ENCODE peak calls at places on chromosomes 12 and 14, in ten cellular contexts. One of them, this sample, is unnamed.

GRCh38 chr14:100410056-100410565 is 87.0 kb downstream of the SLC25A47 start:
- DNase-seq in A549: no peak
- DNase-seq in IMR-90: peak
- DNase-seq in RWPE1: peak
- DNase-seq in astrocyte: peak
- DNase-seq in mammary epithelial cell: peak
- DNase-seq in substantia nigra: no peak
- DNase-seq in pancreas: no peak
- DNase-seq in dorsolateral prefrontal cortex: no peak
- DNase-seq in thyroid gland: no peak
- DNase-seq in this sample: no peak

GRCh38 chr12:113505941-113506340 is 34.3 kb upstream of the LHX5 start:
- DNase-seq in A549: no peak
- DNase-seq in IMR-90: no peak
- DNase-seq in RWPE1: no peak
- DNase-seq in astrocyte: no peak
- DNase-seq in mammary epithelial cell: no peak
- DNase-seq in substantia nigra: no peak
- DNase-seq in pancreas: no peak
- DNase-seq in dorsolateral prefrontal cortex: no peak
- DNase-seq in thyroid gland: no peak
- DNase-seq in this sample: no peak

GRCh38 chr12:89326260-89327040 is 25.9 kb downstream of the DUSP6 start:
- DNase-seq in A549: no peak
- DNase-seq in IMR-90: no peak
- DNase-seq in RWPE1: no peak
- DNase-seq in astrocyte: no peak
- DNase-seq in mammary epithelial cell: no peak
- DNase-seq in substantia nigra: no peak
- DNase-seq in pancreas: no peak
- DNase-seq in dorsolateral prefrontal cortex: no peak
- DNase-seq in thyroid gland: no peak
- DNase-seq in this sample: no peak

GRCh38 chr14:34098045-34098984 is 147.4 kb upstream of the EGLN3 start:
- DNase-seq in A549: peak
- DNase-seq in IMR-90: peak
- DNase-seq in RWPE1: peak
- DNase-seq in astrocyte: peak
- DNase-seq in mammary epithelial cell: peak
- DNase-seq in substantia nigra: peak
- DNase-seq in pancreas: no peak
- DNase-seq in dorsolateral prefrontal cortex: no peak
- DNase-seq in thyroid gland: peak
- DNase-seq in this sample: no peak

GRCh38 chr14:63782683-63783389 is 55.0 kb upstream of the SGPP1 start:
- DNase-seq in A549: no peak
- DNase-seq in IMR-90: no peak
- DNase-seq in RWPE1: no peak
- DNase-seq in astrocyte: no peak
- DNase-seq in mammary epithelial cell: no peak
- DNase-seq in substantia nigra: no peak
- DNase-seq in pancreas: no peak
- DNase-seq in dorsolateral prefrontal cortex: no peak
- DNase-seq in thyroid gland: no peak
- DNase-seq in this sample: no peak

GRCh38 chr14:78836777-78837176 is 666.6 kb downstream of the NRXN3 start:
- DNase-seq in A549: peak
- DNase-seq in IMR-90: peak
- DNase-seq in RWPE1: peak
- DNase-seq in astrocyte: peak
- DNase-seq in mammary epithelial cell: peak
- DNase-seq in substantia nigra: peak
- DNase-seq in pancreas: peak
- DNase-seq in dorsolateral prefrontal cortex: peak
- DNase-seq in thyroid gland: peak
- DNase-seq in this sample: peak

GRCh38 chr14:25011095-25011494 is 38.9 kb downstream of the STXBP6 start:
- DNase-seq in A549: no peak
- DNase-seq in IMR-90: no peak
- DNase-seq in RWPE1: no peak
- DNase-seq in astrocyte: no peak
- DNase-seq in mammary epithelial cell: peak
- DNase-seq in substantia nigra: no peak
- DNase-seq in pancreas: no peak
- DNase-seq in dorsolateral prefrontal cortex: no peak
- DNase-seq in thyroid gland: no peak
- DNase-seq in this sample: no peak

GRCh38 chr12:123150273-123150803 is 552 bp downstream of the PITPNM2 start:
- DNase-seq in A549: peak
- DNase-seq in IMR-90: no peak
- DNase-seq in RWPE1: peak
- DNase-seq in astrocyte: no peak
- DNase-seq in mammary epithelial cell: no peak
- DNase-seq in substantia nigra: peak
- DNase-seq in pancreas: peak
- DNase-seq in dorsolateral prefrontal cortex: no peak
- DNase-seq in thyroid gland: peak
- DNase-seq in this sample: no peak

GRCh38 chr12:25866586-25867378 is 91.7 kb upstream of the RASSF8 start:
- DNase-seq in A549: no peak
- DNase-seq in IMR-90: no peak
- DNase-seq in RWPE1: no peak
- DNase-seq in astrocyte: no peak
- DNase-seq in mammary epithelial cell: peak
- DNase-seq in substantia nigra: no peak
- DNase-seq in pancreas: no peak
- DNase-seq in dorsolateral prefrontal cortex: no peak
- DNase-seq in thyroid gland: no peak
- DNase-seq in this sample: no peak

GRCh38 chr14:92633724-92634123 is 114.7 kb downstream of the LGMN start:
- DNase-seq in A549: no peak
- DNase-seq in IMR-90: peak
- DNase-seq in RWPE1: no peak
- DNase-seq in astrocyte: no peak
- DNase-seq in mammary epithelial cell: no peak
- DNase-seq in substantia nigra: no peak
- DNase-seq in pancreas: no peak
- DNase-seq in dorsolateral prefrontal cortex: no peak
- DNase-seq in thyroid gland: no peak
- DNase-seq in this sample: no peak

GRCh38 chr12:16454481-16454880 is 107.0 kb downstream of the MGST1 start:
- DNase-seq in A549: no peak
- DNase-seq in IMR-90: peak
- DNase-seq in RWPE1: peak
- DNase-seq in astrocyte: peak
- DNase-seq in mammary epithelial cell: peak
- DNase-seq in substantia nigra: no peak
- DNase-seq in pancreas: no peak
- DNase-seq in dorsolateral prefrontal cortex: no peak
- DNase-seq in thyroid gland: no peak
- DNase-seq in this sample: no peak

GRCh38 chr14:104688755-104689619 is at the start of gene INF2:
- DNase-seq in A549: peak
- DNase-seq in IMR-90: peak
- DNase-seq in RWPE1: peak
- DNase-seq in astrocyte: no peak
- DNase-seq in mammary epithelial cell: peak
- DNase-seq in substantia nigra: peak
- DNase-seq in pancreas: peak
- DNase-seq in dorsolateral prefrontal cortex: no peak
- DNase-seq in thyroid gland: peak
- DNase-seq in this sample: no peak
- H3K27ac ChIP-seq in A549: peak
- H3K27ac ChIP-seq in IMR-90: peak
- H3K27ac ChIP-seq in RWPE1: peak
- H3K27ac ChIP-seq in astrocyte: peak
- H3K27ac ChIP-seq in mammary epithelial cell: peak
- H3K27ac ChIP-seq in substantia nigra: peak
- H3K27ac ChIP-seq in pancreas: peak
- H3K27ac ChIP-seq in dorsolateral prefrontal cortex: peak
- H3K27ac ChIP-seq in thyroid gland: peak
- H3K27ac ChIP-seq in this sample: peak

GRCh38 chr12:42539696-42540095 is 49.9 kb downstream of the PRICKLE1 start:
- DNase-seq in A549: no peak
- DNase-seq in IMR-90: no peak
- DNase-seq in RWPE1: no peak
- DNase-seq in astrocyte: no peak
- DNase-seq in mammary epithelial cell: no peak
- DNase-seq in substantia nigra: no peak
- DNase-seq in pancreas: no peak
- DNase-seq in dorsolateral prefrontal cortex: no peak
- DNase-seq in thyroid gland: no peak
- DNase-seq in this sample: no peak
- H3K27ac ChIP-seq in A549: no peak
- H3K27ac ChIP-seq in IMR-90: no peak
- H3K27ac ChIP-seq in RWPE1: no peak
- H3K27ac ChIP-seq in astrocyte: no peak
- H3K27ac ChIP-seq in mammary epithelial cell: no peak
- H3K27ac ChIP-seq in substantia nigra: no peak
- H3K27ac ChIP-seq in pancreas: no peak
- H3K27ac ChIP-seq in dorsolateral prefrontal cortex: no peak
- H3K27ac ChIP-seq in thyroid gland: no peak
- H3K27ac ChIP-seq in this sample: no peak

GRCh38 chr14:89551955-89552354 is 134.9 kb upstream of the FOXN3 start:
- DNase-seq in A549: no peak
- DNase-seq in IMR-90: no peak
- DNase-seq in RWPE1: no peak
- DNase-seq in astrocyte: no peak
- DNase-seq in mammary epithelial cell: no peak
- DNase-seq in substantia nigra: no peak
- DNase-seq in pancreas: no peak
- DNase-seq in dorsolateral prefrontal cortex: no peak
- DNase-seq in thyroid gland: no peak
- DNase-seq in this sample: no peak
- H3K27ac ChIP-seq in A549: no peak
- H3K27ac ChIP-seq in IMR-90: no peak
- H3K27ac ChIP-seq in RWPE1: no peak
- H3K27ac ChIP-seq in astrocyte: no peak
- H3K27ac ChIP-seq in mammary epithelial cell: no peak
- H3K27ac ChIP-seq in substantia nigra: no peak
- H3K27ac ChIP-seq in pancreas: no peak
- H3K27ac ChIP-seq in dorsolateral prefrontal cortex: no peak
- H3K27ac ChIP-seq in thyroid gland: no peak
- H3K27ac ChIP-seq in this sample: no peak

GRCh38 chr12:129372348-129372747 is 519.1 kb downstream of the GLT1D1 start:
- DNase-seq in A549: no peak
- DNase-seq in IMR-90: no peak
- DNase-seq in RWPE1: no peak
- DNase-seq in astrocyte: no peak
- DNase-seq in mammary epithelial cell: no peak
- DNase-seq in substantia nigra: no peak
- DNase-seq in pancreas: no peak
- DNase-seq in dorsolateral prefrontal cortex: no peak
- DNase-seq in thyroid gland: no peak
- DNase-seq in this sample: no peak

GRCh38 chr12:129371268-129371667 is 518.0 kb downstream of the GLT1D1 start:
- DNase-seq in A549: no peak
- DNase-seq in IMR-90: no peak
- DNase-seq in RWPE1: no peak
- DNase-seq in astrocyte: no peak
- DNase-seq in mammary epithelial cell: no peak
- DNase-seq in substantia nigra: no peak
- DNase-seq in pancreas: no peak
- DNase-seq in dorsolateral prefrontal cortex: no peak
- DNase-seq in thyroid gland: no peak
- DNase-seq in this sample: no peak

DNA sequence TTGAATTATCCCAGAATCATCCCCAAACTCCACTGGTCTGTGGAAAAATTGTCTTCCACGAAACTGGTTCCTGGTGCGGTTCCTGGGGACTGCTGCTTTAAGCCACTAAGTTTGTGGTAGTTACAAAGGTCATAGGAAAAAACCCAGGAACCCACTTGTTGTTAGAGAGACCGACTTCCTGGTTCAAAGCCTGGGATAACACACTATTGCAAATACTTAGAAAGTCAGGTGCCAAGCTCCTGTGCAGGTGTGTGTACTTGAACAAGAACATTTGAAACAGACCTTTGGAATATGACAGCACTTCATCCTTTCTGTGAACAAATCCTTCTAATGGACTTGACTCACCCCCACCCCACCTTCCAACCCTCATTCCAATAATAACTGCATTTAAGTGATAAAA is 519.6 kb downstream of the GLT1D1 start:
- DNase-seq in A549: no peak
- DNase-seq in IMR-90: no peak
- DNase-seq in RWPE1: no peak
- DNase-seq in astrocyte: no peak
- DNase-seq in mammary epithelial cell: no peak
- DNase-seq in substantia nigra: no peak
- DNase-seq in pancreas: no peak
- DNase-seq in dorsolateral prefrontal cortex: no peak
- DNase-seq in thyroid gland: no peak
- DNase-seq in this sample: no peak
- H3K27ac ChIP-seq in A549: no peak
- H3K27ac ChIP-seq in IMR-90: no peak
- H3K27ac ChIP-seq in RWPE1: no peak
- H3K27ac ChIP-seq in astrocyte: no peak
- H3K27ac ChIP-seq in mammary epithelial cell: no peak
- H3K27ac ChIP-seq in substantia nigra: no peak
- H3K27ac ChIP-seq in pancreas: no peak
- H3K27ac ChIP-seq in dorsolateral prefrontal cortex: no peak
- H3K27ac ChIP-seq in thyroid gland: no peak
- H3K27ac ChIP-seq in this sample: no peak